ENCODE peak calls at places on chromosomes 3 and 15, in four cellular contexts. One of them, this sample, is unnamed.

GRCh38 chr15:48447657-48448056 is 116.4 kb downstream of the DUT start:
- DNase-seq in neuronal stem cell: no peak
- DNase-seq in H9: no peak
- DNase-seq in IMR-90: peak
- DNase-seq in this sample: no peak

GRCh38 chr3:107740992-107741896 is 218.5 kb downstream of the BBX start:
- DNase-seq in neuronal stem cell: no peak
- DNase-seq in H9: no peak
- DNase-seq in IMR-90: peak
- DNase-seq in this sample: peak

GRCh38 chr15:48016865-48017264 is 103.9 kb upstream of the SLC24A5 start:
- DNase-seq in neuronal stem cell: no peak
- DNase-seq in H9: no peak
- DNase-seq in IMR-90: no peak
- DNase-seq in this sample: no peak

GRCh38 chr15:81018197-81018596 is 17.5 kb downstream of the TLNRD1 start:
- DNase-seq in neuronal stem cell: no peak
- DNase-seq in H9: no peak
- DNase-seq in IMR-90: no peak
- DNase-seq in this sample: no peak

GRCh38 chr3:134754768-134755559 is 40.1 kb upstream of the EPHB1 start:
- DNase-seq in neuronal stem cell: peak
- DNase-seq in H9: peak
- DNase-seq in IMR-90: peak
- DNase-seq in this sample: peak

GRCh38 chr3:169998668-169999131 is 32.1 kb downstream of the SEC62 start:
- DNase-seq in neuronal stem cell: no peak
- DNase-seq in H9: no peak
- DNase-seq in IMR-90: peak
- DNase-seq in this sample: no peak

GRCh38 chr3:111278961-111279360 is 207.3 kb downstream of the NECTIN3 start:
- DNase-seq in neuronal stem cell: no peak
- DNase-seq in H9: no peak
- DNase-seq in IMR-90: no peak
- DNase-seq in this sample: no peak

GRCh38 chr3:10560060-10560861 is 54.9 kb upstream of the ATP2B2 start:
- DNase-seq in neuronal stem cell: no peak
- DNase-seq in H9: peak
- DNase-seq in IMR-90: no peak
- DNase-seq in this sample: no peak

GRCh38 chr3:136109499-136109898 is 86.6 kb downstream of the MSL2 start:
- DNase-seq in neuronal stem cell: no peak
- DNase-seq in H9: no peak
- DNase-seq in IMR-90: no peak
- DNase-seq in this sample: no peak

GRCh38 chr3:32432711-32433530 is 41.3 kb downstream of the CMTM7 start:
- DNase-seq in neuronal stem cell: no peak
- DNase-seq in H9: no peak
- DNase-seq in IMR-90: peak
- DNase-seq in this sample: no peak

GRCh38 chr3:132034097-132034485 is 723 bp downstream of the CPNE4 start:
- DNase-seq in neuronal stem cell: no peak
- DNase-seq in H9: peak
- DNase-seq in IMR-90: no peak
- DNase-seq in this sample: no peak

GRCh38 chr3:59772416-59773408 is 722.9 kb upstream of the CFAP20DC start:
- DNase-seq in neuronal stem cell: no peak
- DNase-seq in H9: no peak
- DNase-seq in IMR-90: no peak
- DNase-seq in this sample: no peak

GRCh38 chr3:149479621-149480325 is 5.3 kb downstream of the TM4SF4 start:
- DNase-seq in neuronal stem cell: no peak
- DNase-seq in H9: no peak
- DNase-seq in IMR-90: peak
- DNase-seq in this sample: peak

GRCh38 chr3:144466114-144466513 is 494.5 kb downstream of the DIPK2A start:
- DNase-seq in neuronal stem cell: no peak
- DNase-seq in H9: no peak
- DNase-seq in IMR-90: no peak
- DNase-seq in this sample: peak

GRCh38 chr15:47360296-47360695 is 357.0 kb upstream of the SEMA6D start:
- DNase-seq in neuronal stem cell: no peak
- DNase-seq in H9: no peak
- DNase-seq in IMR-90: peak
- DNase-seq in this sample: no peak

GRCh38 chr15:66019377-66019776 is 150.1 kb downstream of the RAB11A start:
- DNase-seq in neuronal stem cell: no peak
- DNase-seq in H9: peak
- DNase-seq in IMR-90: no peak
- DNase-seq in this sample: peak

GRCh38 chr15:43515731-43516130 is 1.7 kb upstream of the MAP1A start:
- DNase-seq in neuronal stem cell: no peak
- DNase-seq in H9: no peak
- DNase-seq in IMR-90: no peak
- DNase-seq in this sample: no peak

GRCh38 chr15:47443839-47444238 is 273.5 kb upstream of the SEMA6D start:
- DNase-seq in neuronal stem cell: no peak
- DNase-seq in H9: no peak
- DNase-seq in IMR-90: peak
- DNase-seq in this sample: no peak

GRCh38 chr3:108500728-108501127 is 9.7 kb downstream of the MYH15 start:
- DNase-seq in neuronal stem cell: no peak
- DNase-seq in H9: no peak
- DNase-seq in IMR-90: peak
- DNase-seq in this sample: peak

GRCh38 chr3:174035317-174035886 is 637.9 kb downstream of the NLGN1 start:
- DNase-seq in neuronal stem cell: no peak
- DNase-seq in H9: no peak
- DNase-seq in IMR-90: peak
- DNase-seq in this sample: peak

GRCh38 chr3:155416500-155417118 is 123.1 kb upstream of the STRIT1 start:
- DNase-seq in neuronal stem cell: no peak
- DNase-seq in H9: no peak
- DNase-seq in IMR-90: peak
- DNase-seq in this sample: no peak

GRCh38 chr15:27500206-27500605 is 529.2 kb downstream of the GABRG3 start:
- DNase-seq in neuronal stem cell: no peak
- DNase-seq in H9: no peak
- DNase-seq in IMR-90: no peak
- DNase-seq in this sample: no peak
- H2BK15ac ChIP-seq in neuronal stem cell: no peak
- H2BK15ac ChIP-seq in H9: no peak
- H2BK15ac ChIP-seq in IMR-90: no peak
- H2BK15ac ChIP-seq in this sample: no peak

DNA sequence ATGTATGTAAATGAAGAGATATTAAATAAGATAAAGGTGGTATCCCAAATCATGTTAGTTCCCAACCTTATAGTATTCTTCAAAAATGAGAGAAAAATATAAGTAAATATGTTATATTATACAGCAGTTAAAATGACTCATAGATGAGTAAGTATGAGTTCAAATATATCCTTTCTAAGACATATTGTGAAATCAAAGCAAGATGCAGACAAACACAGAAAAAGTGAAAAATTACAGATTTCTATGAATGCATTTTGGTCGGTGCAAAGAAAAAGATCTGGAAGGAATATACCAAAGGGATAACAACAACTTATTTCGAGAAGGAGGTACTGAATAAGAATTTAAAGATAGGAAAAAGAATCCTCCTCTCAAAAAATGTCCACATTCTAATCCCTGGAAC is 181.2 kb upstream of the TTC14 start:
- DNase-seq in neuronal stem cell: no peak
- DNase-seq in H9: no peak
- DNase-seq in IMR-90: peak
- DNase-seq in this sample: no peak
- H3K27ac ChIP-seq in neuronal stem cell: no peak
- H3K27ac ChIP-seq in H9: no peak
- H3K27ac ChIP-seq in IMR-90: no peak
- H3K27ac ChIP-seq in this sample: no peak

DNA sequence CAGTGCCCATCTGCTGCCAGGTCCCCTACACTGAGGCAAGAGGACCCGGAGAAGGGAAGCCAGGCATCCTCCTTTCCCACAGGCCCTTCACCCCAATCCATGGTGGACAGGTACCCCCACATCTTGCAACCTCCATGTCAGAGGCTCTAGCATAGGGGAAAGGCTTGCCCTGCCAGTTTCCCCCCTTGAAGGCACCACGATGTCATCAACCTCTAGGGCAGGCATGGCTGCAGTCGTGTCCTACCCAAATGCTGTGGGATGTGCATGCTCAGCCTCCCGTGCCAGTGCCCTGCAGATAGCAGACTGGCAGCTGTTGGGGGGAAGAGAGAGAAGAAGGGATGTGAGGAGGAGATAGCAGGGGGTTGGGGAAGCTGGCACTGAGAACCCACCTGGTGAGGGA is 197.6 kb downstream of the ADAMTS9 start:
- DNase-seq in neuronal stem cell: no peak
- DNase-seq in H9: no peak
- DNase-seq in IMR-90: no peak
- DNase-seq in this sample: no peak
- H2BK15ac ChIP-seq in neuronal stem cell: no peak
- H2BK15ac ChIP-seq in H9: no peak
- H2BK15ac ChIP-seq in IMR-90: peak
- H2BK15ac ChIP-seq in this sample: no peak

DNA sequence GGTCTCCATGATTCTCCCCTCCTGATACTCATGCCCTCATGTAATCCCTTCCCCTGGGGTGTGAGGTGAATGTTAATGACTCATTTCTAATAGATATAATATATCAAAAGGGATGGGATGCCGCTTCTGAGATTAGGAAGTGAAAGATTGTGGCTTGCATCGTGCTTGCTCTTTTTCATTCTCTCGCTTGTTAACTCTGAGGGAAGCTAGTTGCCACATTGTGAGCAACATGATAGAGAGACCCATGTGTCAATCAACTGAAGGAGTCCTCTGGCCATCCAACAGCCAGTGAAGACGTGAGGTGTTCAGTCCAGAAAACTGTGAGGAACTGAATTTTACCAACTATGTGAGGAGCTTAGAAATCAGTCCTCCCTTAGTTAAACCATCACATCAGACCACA is 28.9 kb upstream of the DRD3 start:
- DNase-seq in neuronal stem cell: no peak
- DNase-seq in H9: no peak
- DNase-seq in IMR-90: no peak
- DNase-seq in this sample: no peak
- H3K27ac ChIP-seq in neuronal stem cell: no peak
- H3K27ac ChIP-seq in H9: no peak
- H3K27ac ChIP-seq in IMR-90: no peak
- H3K27ac ChIP-seq in this sample: no peak

GRCh38 chr3:13420051-13420816 is at the start of gene NUP210:
- DNase-seq in neuronal stem cell: peak
- DNase-seq in H9: peak
- DNase-seq in IMR-90: no peak
- DNase-seq in this sample: peak

GRCh38 chr3:13424865-13425605 is 4.9 kb upstream of the NUP210 start:
- DNase-seq in neuronal stem cell: no peak
- DNase-seq in H9: no peak
- DNase-seq in IMR-90: no peak
- DNase-seq in this sample: no peak

GRCh38 chr3:13424111-13424844 is 4.2 kb upstream of the NUP210 start:
- DNase-seq in neuronal stem cell: no peak
- DNase-seq in H9: no peak
- DNase-seq in IMR-90: no peak
- DNase-seq in this sample: no peak

GRCh38 chr3:13419356-13420050 is 619 bp downstream of the NUP210 start:
- DNase-seq in neuronal stem cell: peak
- DNase-seq in H9: peak
- DNase-seq in IMR-90: no peak
- DNase-seq in this sample: peak

DNA sequence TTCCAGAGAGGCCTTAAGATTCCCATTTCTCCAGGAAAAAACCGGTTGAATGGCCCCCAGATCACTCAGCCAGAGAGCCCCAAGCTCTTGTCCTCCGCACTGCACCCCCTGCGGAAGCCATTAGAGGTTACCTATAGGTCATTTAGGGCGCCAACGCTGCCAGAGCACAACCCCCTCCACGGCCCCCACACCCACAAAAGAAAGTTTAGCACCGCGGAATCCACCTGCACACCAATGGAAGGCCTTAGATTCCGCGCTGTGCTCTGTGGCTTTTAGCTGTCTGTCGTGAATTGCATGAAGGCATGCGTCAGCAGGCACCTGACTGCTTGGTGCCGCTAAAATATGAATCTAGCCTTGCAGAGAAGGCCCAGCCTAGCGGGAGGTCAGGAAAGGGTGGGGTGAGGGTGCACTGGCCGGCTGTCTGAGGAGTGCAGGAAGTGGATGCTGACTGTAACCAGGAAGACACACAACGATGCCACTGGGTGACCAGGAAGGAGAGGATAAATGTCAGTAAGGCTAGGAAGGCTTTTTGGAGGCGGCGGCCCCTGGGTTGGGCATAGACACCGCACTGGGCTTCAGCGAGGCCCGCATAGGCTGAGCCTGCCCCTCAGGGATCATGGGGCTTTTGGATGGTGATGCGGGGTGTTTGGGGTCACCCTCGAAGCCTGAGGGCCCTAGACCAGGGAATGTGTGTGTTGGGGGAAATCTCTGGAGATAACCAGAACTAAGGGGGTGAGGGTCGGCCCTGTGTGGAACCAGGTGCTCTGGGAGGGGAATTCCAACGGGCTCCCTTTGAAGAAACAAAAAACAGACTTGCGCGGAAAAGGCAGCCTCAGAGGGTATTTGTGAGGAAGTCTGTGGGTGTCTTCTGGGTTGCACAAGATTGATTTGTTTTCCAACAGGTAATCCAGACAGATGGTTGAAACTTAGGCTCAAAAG is 964 bp upstream of the NUP210 start:
- DNase-seq in neuronal stem cell: peak
- DNase-seq in H9: no peak
- DNase-seq in IMR-90: no peak
- DNase-seq in this sample: no peak
- H2BK15ac ChIP-seq in neuronal stem cell: peak
- H2BK15ac ChIP-seq in H9: no peak
- H2BK15ac ChIP-seq in IMR-90: no peak
- H2BK15ac ChIP-seq in this sample: no peak

GRCh38 chr15:91652610-91653207 is 200.8 kb upstream of the SLCO3A1 start:
- DNase-seq in neuronal stem cell: no peak
- DNase-seq in H9: no peak
- DNase-seq in IMR-90: no peak
- DNase-seq in this sample: no peak
- H3K27ac ChIP-seq in neuronal stem cell: no peak
- H3K27ac ChIP-seq in H9: no peak
- H3K27ac ChIP-seq in IMR-90: no peak
- H3K27ac ChIP-seq in this sample: no peak